ENCODE peak calls at places on chromosomes 7 and 10, in seven cellular contexts. S is GM20000; B is HS-27A; I is ELR; P is activated effector memory CD4-positive, alpha-beta T cell treated with anti-CD3 and anti-CD28 coated beads, Interleukin-2, amount 50 U/mL, for 16 hours; Y is aorta; D is A172. X is an unnamed sample.

GRCh38 chr7:135253851-135254815 is 20.5 kb downstream of the STRA8 start:
- DNase-seq in S (no peak), B (peak), I (peak), P (no peak), Y (peak), D (peak), X (peak)

GRCh38 chr7:98613601-98614425 is 3.3 kb upstream of the NPTX2 start:
- DNase-seq in S (no peak), B (no peak), I (peak), P (no peak), Y (no peak), D (peak), X (no peak)

GRCh38 chr10:125201791-125202622 is 41.6 kb upstream of the CTBP2 start:
- DNase-seq in S (no peak), B (no peak), I (peak), P (no peak), Y (no peak), D (no peak), X (no peak)

GRCh38 chr10:32207544-32207943 is 139.4 kb downstream of the EPC1 start:
- DNase-seq in S (peak), B (no peak), I (peak), P (peak), Y (peak), D (peak), X (no peak)

GRCh38 chr10:110803830-110804338 is 67.8 kb upstream of the PDCD4 start:
- DNase-seq in S (peak), B (no peak), I (peak), P (no peak), Y (peak), D (peak), X (no peak)

GRCh38 chr7:55059006-55059405 is 40.2 kb downstream of the EGFR start:
- DNase-seq in S (no peak), B (no peak), I (no peak), P (no peak), Y (no peak), D (no peak), X (no peak)

GRCh38 chr7:3760696-3761095 is 459.6 kb downstream of the SDK1 start:
- DNase-seq in S (no peak), B (no peak), I (no peak), P (no peak), Y (no peak), D (no peak), X (no peak)

GRCh38 chr7:45236666-45237065 is 79.1 kb downstream of the RAMP3 start:
- DNase-seq in S (no peak), B (no peak), I (peak), P (no peak), Y (no peak), D (no peak), X (no peak)

GRCh38 chr7:39733881-39734571 is 110.7 kb downstream of the RALA start:
- DNase-seq in S (no peak), B (peak), I (peak), P (peak), Y (no peak), D (peak), X (peak)